ENCODE peak calls at places on chromosome 18, in four cellular contexts. One of them, this sample, is unnamed.

GRCh38 chr18:65568866-65569265 is 181.9 kb upstream of the CDH7 start:
- DNase-seq in HepG2: no peak
- DNase-seq in K562: no peak
- DNase-seq in GM12878: no peak
- DNase-seq in this sample: no peak

GRCh38 chr18:3693385-3693784 is 243.4 kb downstream of the TGIF1 start:
- DNase-seq in HepG2: no peak
- DNase-seq in K562: no peak
- DNase-seq in GM12878: no peak
- DNase-seq in this sample: no peak

GRCh38 chr18:62877448-62878221 is 162.3 kb downstream of the PHLPP1 start:
- DNase-seq in HepG2: peak; percentile 30
- DNase-seq in K562: no peak
- DNase-seq in GM12878: no peak
- DNase-seq in this sample: no peak

GRCh38 chr18:28189400-28190239 is 12.7 kb upstream of the CDH2 start:
- DNase-seq in HepG2: peak; percentile 54
- DNase-seq in K562: peak; percentile 18
- DNase-seq in GM12878: peak; percentile 5
- DNase-seq in this sample: peak; percentile 25

GRCh38 chr18:8359076-8359475 is 250.2 kb upstream of the RAB12 start:
- DNase-seq in HepG2: no peak
- DNase-seq in K562: no peak
- DNase-seq in GM12878: no peak
- DNase-seq in this sample: no peak

GRCh38 chr18:23133860-23134779 is 1.2 kb upstream of the CABLES1 start:
- DNase-seq in HepG2: peak; percentile 91
- DNase-seq in K562: peak; percentile 58
- DNase-seq in GM12878: peak; percentile 59
- DNase-seq in this sample: peak; percentile 48

GRCh38 chr18:69787825-69788547 is 159.7 kb downstream of the CD226 start:
- DNase-seq in HepG2: peak; percentile 67
- DNase-seq in K562: no peak
- DNase-seq in GM12878: no peak
- DNase-seq in this sample: no peak

GRCh38 chr18:25503567-25504081 is 151.7 kb upstream of the ZNF521 start:
- DNase-seq in HepG2: peak; percentile 17
- DNase-seq in K562: no peak
- DNase-seq in GM12878: no peak
- DNase-seq in this sample: peak; percentile 59

GRCh38 chr18:13481820-13482640 is 244.3 kb downstream of the FAM210A start:
- DNase-seq in HepG2: no peak
- DNase-seq in K562: no peak
- DNase-seq in GM12878: peak; percentile 51
- DNase-seq in this sample: no peak

GRCh38 chr18:75638223-75638596 is 210.7 kb upstream of the SMIM21 start:
- DNase-seq in HepG2: no peak
- DNase-seq in K562: no peak
- DNase-seq in GM12878: no peak
- DNase-seq in this sample: no peak

GRCh38 chr18:58934356-58934755 is 69.7 kb downstream of the ZNF532 start:
- DNase-seq in HepG2: no peak
- DNase-seq in K562: no peak
- DNase-seq in GM12878: no peak
- DNase-seq in this sample: no peak

GRCh38 chr18:8435376-8435775 is 173.9 kb upstream of the RAB12 start:
- DNase-seq in HepG2: no peak
- DNase-seq in K562: no peak
- DNase-seq in GM12878: no peak
- DNase-seq in this sample: no peak

GRCh38 chr18:23134780-23135678 is at the start of gene CABLES1:
- DNase-seq in HepG2: peak; percentile 74
- DNase-seq in K562: no peak
- DNase-seq in GM12878: no peak
- DNase-seq in this sample: peak; percentile 85

GRCh38 chr18:54961016-54961423 is 1.8 kb upstream of the CCDC68 start:
- DNase-seq in HepG2: no peak
- DNase-seq in K562: no peak
- DNase-seq in GM12878: no peak
- DNase-seq in this sample: no peak

GRCh38 chr18:22348521-22349316 is 69.0 kb downstream of the CTAGE1 start:
- DNase-seq in HepG2: no peak
- DNase-seq in K562: no peak
- DNase-seq in GM12878: no peak
- DNase-seq in this sample: no peak

DNA sequence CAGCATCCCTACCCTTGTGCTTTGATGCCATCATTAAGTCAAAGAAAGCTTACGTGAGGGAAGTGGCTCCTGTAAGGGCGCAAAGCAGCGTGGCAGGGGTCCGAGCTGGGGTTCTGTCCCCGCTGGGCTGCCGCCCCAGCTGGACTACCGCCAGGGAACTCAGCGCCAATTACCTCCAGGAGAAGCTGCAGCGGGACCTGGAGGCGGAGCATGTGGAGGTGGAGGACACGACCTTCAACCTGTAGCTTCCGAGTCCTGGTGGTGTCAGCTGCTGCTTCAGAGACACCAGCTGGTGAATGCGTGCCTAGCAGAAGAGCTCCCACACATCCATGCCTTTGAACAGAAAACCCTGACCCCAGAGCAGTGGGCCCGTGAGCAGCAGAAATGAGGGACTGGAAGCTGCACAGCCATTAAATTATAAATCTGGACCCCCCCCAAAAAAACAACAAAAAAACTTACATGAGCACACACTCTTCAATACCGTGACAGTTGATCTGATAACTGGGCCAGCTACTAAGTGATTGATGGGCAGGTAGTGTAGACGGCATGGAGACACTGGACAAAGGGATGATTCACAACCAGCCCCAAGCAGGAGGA is 20.1 kb upstream of the YES1 start:
- DNase-seq in HepG2: peak; percentile 91
- DNase-seq in K562: peak; percentile 80
- DNase-seq in GM12878: no peak
- DNase-seq in this sample: no peak
- H3K4me3 ChIP-seq in HepG2: peak overlapping the region; percentile 67
- H3K4me3 ChIP-seq in K562: peak overlapping the region; percentile 41
- H3K4me3 ChIP-seq in GM12878: no peak overlapping the region
- H3K4me3 ChIP-seq in this sample: no peak overlapping the region

GRCh38 chr18:48832961-48833700 is 117.6 kb downstream of the SMAD7 start:
- DNase-seq in HepG2: no peak
- DNase-seq in K562: no peak
- DNase-seq in GM12878: no peak
- DNase-seq in this sample: no peak

GRCh38 chr18:48835745-48836191 is 115.0 kb downstream of the SMAD7 start:
- DNase-seq in HepG2: no peak
- DNase-seq in K562: no peak
- DNase-seq in GM12878: no peak
- DNase-seq in this sample: no peak

GRCh38 chr18:48835119-48835518 is 115.6 kb downstream of the SMAD7 start:
- DNase-seq in HepG2: no peak
- DNase-seq in K562: no peak
- DNase-seq in GM12878: no peak
- DNase-seq in this sample: no peak

GRCh38 chr18:48833701-48834394 is 116.9 kb downstream of the SMAD7 start:
- DNase-seq in HepG2: no peak
- DNase-seq in K562: no peak
- DNase-seq in GM12878: no peak
- DNase-seq in this sample: no peak

DNA sequence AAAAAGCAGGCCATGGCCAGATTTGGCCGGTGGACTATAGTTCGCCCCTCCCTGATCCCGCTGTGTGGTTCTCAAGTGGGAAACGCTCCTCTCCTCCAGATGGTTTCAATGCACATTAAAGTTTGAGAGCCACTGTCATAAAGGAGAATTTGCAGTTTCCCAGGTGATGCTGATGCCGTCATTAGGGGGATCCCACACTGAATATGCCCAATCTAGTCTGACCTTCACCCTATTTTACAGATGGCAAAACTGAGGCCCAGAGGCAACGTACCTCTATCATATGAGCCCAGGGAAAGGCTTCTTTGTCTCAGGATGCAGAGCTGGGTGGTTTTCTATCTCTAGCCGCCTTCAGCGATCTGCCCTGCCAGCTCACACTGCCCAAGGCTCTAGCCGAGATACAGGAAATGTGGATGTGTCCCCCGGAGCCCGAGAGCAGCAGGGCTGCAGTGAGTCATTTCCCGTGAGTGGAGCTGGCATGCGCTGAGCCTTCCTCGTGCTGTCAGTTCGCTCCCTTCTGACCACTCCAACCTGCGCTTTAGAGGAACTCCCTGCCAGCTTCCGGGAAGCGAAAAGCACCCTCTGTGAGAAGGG is 116.2 kb downstream of the SMAD7 start:
- DNase-seq in HepG2: no peak
- DNase-seq in K562: no peak
- DNase-seq in GM12878: peak; percentile 81
- DNase-seq in this sample: no peak
- TF ChIP-seq JUND in HepG2: no peak
- TF ChIP-seq JUND in K562: no peak
- TF ChIP-seq JUND in GM12878: no peak
- TF ChIP-seq JUND in this sample: peak; percentile 93

DNA sequence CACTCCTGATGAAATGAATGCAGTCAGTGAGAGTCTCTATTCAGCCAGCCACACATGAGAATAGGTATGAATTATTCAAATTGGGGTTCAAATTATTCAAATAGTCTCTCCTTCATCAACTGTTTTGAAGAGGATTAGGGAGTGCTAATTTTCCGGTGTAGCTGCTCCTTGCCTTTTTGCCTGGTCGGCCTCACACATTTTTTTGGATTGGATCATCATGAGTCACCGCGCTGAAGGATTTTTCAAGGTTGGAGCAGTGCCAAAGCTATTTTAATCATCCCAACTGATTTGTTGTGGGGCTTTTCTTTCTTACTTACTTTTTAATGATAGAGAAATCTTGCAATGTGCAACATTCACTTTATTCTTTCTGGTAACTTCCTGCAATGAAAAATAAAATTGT is 2.4 kb upstream of the DTNA start:
- DNase-seq in HepG2: no peak
- DNase-seq in K562: no peak
- DNase-seq in GM12878: no peak
- DNase-seq in this sample: no peak
- TF ChIP-seq FOXM1 in HepG2: no peak
- TF ChIP-seq FOXM1 in K562: no peak
- TF ChIP-seq FOXM1 in GM12878: no peak
- TF ChIP-seq FOXM1 in this sample: no peak

GRCh38 chr18:53281406-53281805 is 941.4 kb downstream of the DCC start:
- DNase-seq in HepG2: no peak
- DNase-seq in K562: no peak
- DNase-seq in GM12878: no peak
- DNase-seq in this sample: no peak

DNA sequence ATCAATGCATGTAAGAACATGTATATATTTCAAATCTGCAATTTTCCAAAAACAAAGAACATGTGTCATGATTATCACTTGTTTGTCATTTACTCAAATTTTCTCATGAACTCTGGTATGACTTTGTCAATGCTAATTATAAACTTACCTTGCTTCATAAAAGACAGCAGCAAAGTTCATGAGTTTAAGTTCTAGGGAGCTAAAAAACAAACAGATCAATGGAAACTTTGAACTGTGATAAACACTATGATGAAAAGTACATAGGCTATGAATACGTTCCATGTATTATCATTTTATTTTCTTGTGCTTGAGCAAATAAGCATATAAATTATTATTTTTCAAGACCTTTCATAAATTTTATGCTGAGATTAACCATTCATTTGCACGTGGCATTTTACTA is 940.8 kb downstream of the MBD2 start:
- DNase-seq in HepG2: no peak
- DNase-seq in K562: no peak
- DNase-seq in GM12878: no peak
- DNase-seq in this sample: no peak
- H3K4me3 ChIP-seq in HepG2: no peak overlapping the region
- H3K4me3 ChIP-seq in K562: no peak overlapping the region
- H3K4me3 ChIP-seq in GM12878: no peak overlapping the region
- H3K4me3 ChIP-seq in this sample: no peak overlapping the region